ENCODE peak calls at places on chromosomes 3 and 15, in ten cellular contexts. Y is suprapubic skin, U is adrenal gland, P is heart left ventricle, I is IMR-90, M is HCT116, T is testis, O is A549, D is K562, G is prostate gland. H is an unnamed sample.
A peak's percentile ranks its signal among the peaks of the same experiment; 100 is the strongest.

GRCh38 chr3:171393032-171393744 is 67.0 kb downstream of the TNIK start:
- DNase-seq in P (no peak), G (no peak), U (no peak), M (no peak), I (peak; percentile 58), T (no peak), Y (no peak), O (no peak), D (no peak), H (peak; percentile 49)

GRCh38 chr3:177676947-177677587 is 479.8 kb upstream of the TBL1XR1 start:
- DNase-seq in Y (no peak), G (no peak), O (peak; percentile 9), U (no peak), D (no peak), P (no peak), M (no peak), T (no peak), I (no peak), H (peak; percentile 70)

GRCh38 chr3:133782454-133782853 is 23.2 kb upstream of the SRPRB start:
- DNase-seq in O (no peak), G (no peak), D (no peak), U (no peak), Y (no peak), T (no peak), M (no peak), I (no peak), P (no peak), H (no peak)

GRCh38 chr3:101849714-101850326 is 506 bp downstream of the NFKBIZ start:
- DNase-seq in D (peak; percentile 41), M (no peak), I (no peak), G (peak; percentile 16), O (peak; percentile 30), U (peak; percentile 45), T (peak; percentile 42), P (peak; percentile 60), Y (peak; percentile 85), H (peak; percentile 55)

GRCh38 chr3:144900366-144900765 is 928.7 kb downstream of the DIPK2A start:
- DNase-seq in G (no peak), Y (no peak), P (no peak), I (no peak), M (no peak), U (no peak), T (no peak), O (no peak), D (no peak), H (no peak)

GRCh38 chr3:119880966-119881365 is 99.1 kb downstream of the NR1I2 start:
- DNase-seq in I (peak; percentile 62), O (no peak), U (no peak), M (no peak), G (no peak), P (no peak), T (no peak), Y (no peak), D (no peak), H (no peak)

GRCh38 chr15:55576911-55577310 is 11.2 kb downstream of the PYGO1 start:
- DNase-seq in I (no peak), D (no peak), M (no peak), U (no peak), T (no peak), O (no peak), G (no peak), P (no peak), Y (no peak), H (no peak)

GRCh38 chr3:105967117-105967516 is 98.3 kb upstream of the CBLB start:
- DNase-seq in D (no peak), Y (no peak), T (no peak), O (peak; percentile 51), U (no peak), M (no peak), G (peak; percentile 34), I (peak; percentile 42), P (no peak), H (no peak)

GRCh38 chr3:107684431-107684925 is 161.7 kb downstream of the BBX start:
- DNase-seq in Y (no peak), D (no peak), T (no peak), O (peak; percentile 14), M (no peak), U (peak; percentile 19), P (no peak), I (no peak), G (no peak), H (no peak)

GRCh38 chr3:124291008-124291407 is 299.1 kb upstream of the ROPN1 start:
- DNase-seq in U (no peak), T (no peak), M (no peak), I (no peak), D (no peak), Y (no peak), P (no peak), G (no peak), O (no peak), H (no peak)
- H3K4me3 ChIP-seq in U (no peak overlapping the region), T (no peak overlapping the region), M (no peak overlapping the region), I (no peak overlapping the region), D (no peak overlapping the region), Y (no peak overlapping the region), P (no peak overlapping the region), G (no peak overlapping the region), O (no peak overlapping the region), H (no peak overlapping the region)

GRCh38 chr3:128878556-128879124 is 780 bp upstream of the ACAD9 start:
- DNase-seq in D (peak; percentile 35), M (no peak), U (peak; percentile 61), Y (no peak), G (no peak), O (no peak), I (peak; percentile 77), P (peak; percentile 41), T (peak; percentile 38), H (no peak)

GRCh38 chr3:128879991-128880390 is 571 bp downstream of the ACAD9 start:
- DNase-seq in U (no peak), G (no peak), Y (no peak), D (no peak), T (no peak), M (no peak), P (no peak), I (no peak), O (no peak), H (no peak)

GRCh38 chr3:128878011-128878457 is 1.4 kb upstream of the ACAD9 start:
- DNase-seq in U (no peak), O (no peak), G (no peak), Y (no peak), I (no peak), T (no peak), M (no peak), D (no peak), P (no peak), H (no peak)

GRCh38 chr3:128881576-128881975 is 2.2 kb downstream of the ACAD9 start:
- DNase-seq in U (no peak), M (no peak), D (no peak), O (no peak), I (no peak), T (no peak), P (no peak), Y (no peak), G (no peak), H (no peak)

DNA sequence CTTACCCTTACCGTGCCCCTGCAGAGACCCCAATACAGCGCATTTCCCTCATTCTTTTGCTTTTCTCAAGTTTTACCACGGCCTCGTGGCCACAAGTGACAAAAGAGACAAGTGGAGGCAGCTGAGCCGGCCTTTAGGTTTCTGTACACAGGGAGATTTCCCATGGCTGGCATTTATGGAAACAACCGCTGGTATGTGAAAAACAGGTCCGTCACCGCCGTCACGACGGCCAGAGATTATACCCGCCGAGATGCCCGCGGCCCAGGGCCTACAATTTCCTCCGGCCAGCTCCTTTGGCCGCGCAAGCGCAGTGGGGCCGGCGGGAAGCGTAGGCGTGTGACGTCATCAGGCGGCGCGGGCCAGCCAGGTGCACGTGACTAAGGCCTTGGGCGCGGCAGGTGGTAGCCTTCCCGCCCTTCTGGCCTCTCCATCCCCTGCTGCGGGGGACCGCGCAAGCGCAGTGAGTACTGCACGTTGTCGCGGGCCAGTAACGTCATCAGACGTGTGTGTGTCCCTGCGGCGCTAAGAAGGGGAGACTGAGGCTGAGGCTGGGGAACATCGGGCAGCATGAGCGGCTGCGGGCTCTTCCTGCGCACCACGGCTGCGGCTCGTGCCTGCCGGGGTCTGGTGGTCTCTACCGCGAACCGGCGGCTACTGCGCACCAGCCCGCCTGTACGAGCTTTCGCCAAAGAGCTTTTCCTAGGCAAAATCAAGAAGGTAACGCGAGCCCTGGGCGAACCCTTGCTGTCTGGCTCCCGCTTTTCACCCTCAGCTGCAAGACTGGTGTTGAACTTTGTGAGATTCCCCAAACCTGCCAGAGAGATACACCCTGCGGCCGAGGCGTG is at the start of gene ACAD9:
- DNase-seq in Y (peak; percentile 98), G (peak; percentile 96), M (peak; percentile 96), T (peak; percentile 97), U (peak; percentile 98), D (peak; percentile 97), O (peak; percentile 98), P (peak; percentile 98), I (peak; percentile 97), H (peak; percentile 98)
- TF ChIP-seq POLR2A in Y (peak; percentile 86), G (peak; percentile 88), M (peak; percentile 68), T (peak; percentile 78), U (peak; percentile 87), D (peak; percentile 89), O (peak; percentile 56), P (no peak), I (peak; percentile 97), H (peak; percentile 94)

GRCh38 chr3:121796970-121797369 is 37.9 kb downstream of the IQCB1 start:
- DNase-seq in O (no peak), I (no peak), P (no peak), G (no peak), T (no peak), Y (no peak), M (no peak), U (no peak), D (no peak), H (no peak)

GRCh38 chr3:121793078-121793477 is 41.8 kb downstream of the IQCB1 start:
- DNase-seq in M (no peak), U (no peak), P (no peak), T (no peak), I (no peak), Y (no peak), O (no peak), D (no peak), G (no peak), H (no peak)

DNA sequence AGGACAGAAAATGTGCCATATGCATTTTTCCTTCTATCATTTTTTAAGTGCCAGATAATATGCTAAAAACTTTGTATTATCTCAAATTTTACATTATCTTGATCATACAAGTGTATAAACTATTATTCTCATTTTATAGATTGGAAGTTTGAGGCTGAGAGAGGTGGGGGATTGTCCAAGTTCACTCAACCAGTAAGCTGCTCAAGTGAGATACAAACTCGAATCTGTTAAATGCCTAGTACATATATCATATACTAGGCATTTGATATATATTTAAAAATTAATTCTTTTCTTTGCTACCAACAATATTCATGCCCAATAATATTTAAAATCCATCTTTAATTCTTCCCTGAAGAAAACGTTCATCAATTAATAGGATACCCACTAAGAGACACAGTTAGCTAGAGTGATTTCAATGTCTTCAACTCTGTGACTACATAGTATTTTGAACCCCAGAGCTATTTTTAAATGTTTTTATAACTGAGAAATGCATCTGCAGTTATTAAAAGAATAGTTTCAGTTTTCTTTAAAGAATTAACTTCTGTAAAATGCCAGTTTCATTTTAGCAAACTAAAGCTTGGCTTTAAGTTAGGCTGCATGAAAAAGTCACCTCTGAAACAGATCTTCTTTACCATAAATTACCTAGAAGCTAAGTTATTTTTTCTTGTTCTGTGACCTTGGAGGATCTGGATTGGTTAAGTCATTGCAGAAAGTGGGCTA is 40.4 kb downstream of the IQCB1 start:
- DNase-seq in M (no peak), O (no peak), U (no peak), T (no peak), I (no peak), P (no peak), D (no peak), Y (no peak), G (no peak), H (no peak)
- H3K4me3 ChIP-seq in M (no peak overlapping the region), O (no peak overlapping the region), U (no peak overlapping the region), T (no peak overlapping the region), I (no peak overlapping the region), P (no peak overlapping the region), D (no peak overlapping the region), Y (no peak overlapping the region), G (no peak overlapping the region), H (no peak overlapping the region)

GRCh38 chr15:74259324-74259712 is 23.2 kb downstream of the CCDC33 start:
- DNase-seq in O (no peak), D (no peak), I (no peak), M (no peak), Y (no peak), U (no peak), T (no peak), G (no peak), P (no peak), H (no peak)
- TF ChIP-seq POLR2A in O (no peak), D (no peak), I (no peak), M (no peak), Y (no peak), U (no peak), T (no peak), G (no peak), P (no peak), H (no peak)